ENCODE peak calls at places on chromosomes 6 and 20, in seven cellular contexts. E is transverse colon, T is uterus, O is endothelial cell of umbilical vein, H is heart left ventricle, Q is A549, Y is esophagus muscularis mucosa. X is an unnamed sample. For H3K4me1, the result is how much of the 10 kb centered on the place peaks cover.

GRCh38 chr20:60095456-60095855 is 137.2 kb downstream of the CDH26 start:
- DNase-seq in E (no peak), T (no peak), O (no peak), H (no peak), Q (no peak), Y (no peak), X (peak)

GRCh38 chr6:42898891-42899361 is 16.9 kb upstream of the PTCRA start:
- DNase-seq in E (peak), T (peak), O (peak), H (peak), Q (peak), Y (no peak), X (peak)

GRCh38 chr6:25715794-25716193 is 38.7 kb upstream of the SLC17A4 start:
- DNase-seq in E (no peak), T (no peak), O (no peak), H (no peak), Q (no peak), Y (no peak), X (no peak)

GRCh38 chr6:78810146-78810545 is 57.2 kb upstream of the IRAK1BP1 start:
- DNase-seq in E (peak), T (no peak), O (peak), H (no peak), Q (peak), Y (no peak), X (no peak)

GRCh38 chr6:25193865-25194679 is 85.1 kb upstream of the CARMIL1 start:
- DNase-seq in E (no peak), T (no peak), O (no peak), H (no peak), Q (peak), Y (no peak), X (no peak)

GRCh38 chr6:7201732-7202541 is 94.2 kb downstream of the RREB1 start:
- DNase-seq in E (peak), T (no peak), O (no peak), H (peak), Q (no peak), Y (no peak), X (no peak)

GRCh38 chr6:296151-297122 is 4.2 kb downstream of the DUSP22 start:
- DNase-seq in E (peak), T (no peak), O (peak), H (peak), Q (no peak), Y (peak), X (no peak)

GRCh38 chr20:4480104-4480503 is 241.6 kb upstream of the PRND start:
- DNase-seq in E (no peak), T (no peak), O (no peak), H (no peak), Q (no peak), Y (no peak), X (no peak)

GRCh38 chr20:63890201-63890576 is 4.7 kb upstream of the DNAJC5 start:
- DNase-seq in E (no peak), T (no peak), O (no peak), H (no peak), Q (no peak), Y (no peak), X (no peak)

GRCh38 chr6:31067881-31068737 is 44.3 kb downstream of the C6orf15 start:
- DNase-seq in E (no peak), T (no peak), O (no peak), H (no peak), Q (no peak), Y (no peak), X (no peak)

GRCh38 chr6:2803731-2804429 is 37.8 kb downstream of the SERPINB1 start:
- DNase-seq in E (no peak), T (no peak), O (no peak), H (no peak), Q (no peak), Y (peak), X (no peak)

GRCh38 chr6:41887355-41887754 is 7.8 kb downstream of the USP49 start:
- DNase-seq in E (no peak), T (no peak), O (no peak), H (no peak), Q (no peak), Y (no peak), X (no peak)

GRCh38 chr6:130070306-130070705 is 51.9 kb downstream of the L3MBTL3 start:
- DNase-seq in E (no peak), T (no peak), O (no peak), H (no peak), Q (no peak), Y (no peak), X (no peak)

GRCh38 chr6:100768816-100769351 is 112.2 kb downstream of the ASCC3 start:
- DNase-seq in E (no peak), T (no peak), O (no peak), H (no peak), Q (no peak), Y (no peak), X (no peak)

GRCh38 chr6:26489926-26490575 is 10.1 kb upstream of the BTN1A1 start:
- DNase-seq in E (no peak), T (no peak), O (no peak), H (no peak), Q (no peak), Y (no peak), X (no peak)

GRCh38 chr6:28135393-28135792 is 6.3 kb upstream of the ZKSCAN8 start:
- DNase-seq in E (no peak), T (no peak), O (no peak), H (no peak), Q (no peak), Y (no peak), X (no peak)

GRCh38 chr6:104704191-104704590 is 155.5 kb downstream of the HACE1 start:
- DNase-seq in E (no peak), T (no peak), O (peak), H (no peak), Q (no peak), Y (no peak), X (no peak)

GRCh38 chr6:45415315-45415714 is 37.6 kb upstream of the SUPT3H start:
- DNase-seq in E (no peak), T (no peak), O (no peak), H (no peak), Q (no peak), Y (no peak), X (no peak)

GRCh38 chr20:5402903-5403531 is 86.3 kb upstream of the PROKR2 start:
- DNase-seq in E (peak), T (no peak), O (peak), H (no peak), Q (peak), Y (peak), X (no peak)

GRCh38 chr20:25669826-25670422 is 26.7 kb downstream of the ZNF337 start:
- DNase-seq in E (no peak), T (no peak), O (no peak), H (no peak), Q (peak), Y (peak), X (no peak)

GRCh38 chr6:79705456-79705995 is 74.4 kb downstream of the SH3BGRL2 start:
- DNase-seq in E (no peak), T (no peak), O (peak), H (no peak), Q (no peak), Y (no peak), X (no peak)

GRCh38 chr6:43972915-43973304 is 154.3 kb downstream of the MRPL14 start:
- DNase-seq in E (peak), T (peak), O (peak), H (peak), Q (no peak), Y (no peak), X (no peak)

GRCh38 chr20:62217913-62218773 is 1.9 kb downstream of the HRH3 start:
- DNase-seq in E (no peak), T (no peak), O (no peak), H (no peak), Q (no peak), Y (no peak), X (no peak)

GRCh38 chr20:47358672-47359532 is 2.4 kb upstream of the ZMYND8 start:
- DNase-seq in E (peak), T (peak), O (peak), H (peak), Q (peak), Y (peak), X (peak)

GRCh38 chr6:85460951-85461805 is 11.3 kb downstream of the NT5E start:
- DNase-seq in E (no peak), T (peak), O (peak), H (no peak), Q (no peak), Y (no peak), X (no peak)

GRCh38 chr6:141464490-141464889 is 668.2 kb upstream of the GJE1 start:
- DNase-seq in E (no peak), T (no peak), O (no peak), H (peak), Q (peak), Y (no peak), X (no peak)

GRCh38 chr20:15862178-15862577 is 711.1 kb downstream of the KIF16B start:
- DNase-seq in E (no peak), T (no peak), O (no peak), H (no peak), Q (no peak), Y (no peak), X (no peak)

GRCh38 chr20:20031790-20032189 is 14.6 kb downstream of the NAA20 start:
- DNase-seq in E (no peak), T (no peak), O (no peak), H (no peak), Q (no peak), Y (no peak), X (no peak)

GRCh38 chr20:8542115-8542486 is 410.0 kb downstream of the PLCB1 start:
- DNase-seq in E (no peak), T (no peak), O (peak), H (no peak), Q (no peak), Y (no peak), X (no peak)

GRCh38 chr20:7859371-7859802 is 80.9 kb downstream of the HAO1 start:
- DNase-seq in E (no peak), T (no peak), O (peak), H (peak), Q (peak), Y (no peak), X (peak)

GRCh38 chr6:154814063-154814462 is 80.8 kb downstream of the SCAF8 start:
- DNase-seq in E (no peak), T (no peak), O (no peak), H (no peak), Q (no peak), Y (no peak), X (no peak)

GRCh38 chr6:150865043-150865405 is 478 bp upstream of the MTHFD1L start:
- DNase-seq in E (no peak), T (no peak), O (no peak), H (no peak), Q (no peak), Y (no peak), X (no peak)

GRCh38 chr6:90440586-90441338 is 144.1 kb upstream of the BACH2 start:
- DNase-seq in E (no peak), T (no peak), O (no peak), H (no peak), Q (no peak), Y (no peak), X (no peak)

GRCh38 chr6:15518878-15519277 is 143.9 kb downstream of the DTNBP1 start:
- DNase-seq in E (no peak), T (no peak), O (no peak), H (no peak), Q (no peak), Y (no peak), X (no peak)

GRCh38 chr6:1724124-1724523 is 114.4 kb downstream of the FOXC1 start:
- DNase-seq in E (no peak), T (no peak), O (no peak), H (no peak), Q (no peak), Y (no peak), X (no peak)

GRCh38 chr20:23909390-23909789 is 29.8 kb upstream of the CST5 start:
- DNase-seq in E (no peak), T (no peak), O (no peak), H (no peak), Q (no peak), Y (peak), X (no peak)

DNA sequence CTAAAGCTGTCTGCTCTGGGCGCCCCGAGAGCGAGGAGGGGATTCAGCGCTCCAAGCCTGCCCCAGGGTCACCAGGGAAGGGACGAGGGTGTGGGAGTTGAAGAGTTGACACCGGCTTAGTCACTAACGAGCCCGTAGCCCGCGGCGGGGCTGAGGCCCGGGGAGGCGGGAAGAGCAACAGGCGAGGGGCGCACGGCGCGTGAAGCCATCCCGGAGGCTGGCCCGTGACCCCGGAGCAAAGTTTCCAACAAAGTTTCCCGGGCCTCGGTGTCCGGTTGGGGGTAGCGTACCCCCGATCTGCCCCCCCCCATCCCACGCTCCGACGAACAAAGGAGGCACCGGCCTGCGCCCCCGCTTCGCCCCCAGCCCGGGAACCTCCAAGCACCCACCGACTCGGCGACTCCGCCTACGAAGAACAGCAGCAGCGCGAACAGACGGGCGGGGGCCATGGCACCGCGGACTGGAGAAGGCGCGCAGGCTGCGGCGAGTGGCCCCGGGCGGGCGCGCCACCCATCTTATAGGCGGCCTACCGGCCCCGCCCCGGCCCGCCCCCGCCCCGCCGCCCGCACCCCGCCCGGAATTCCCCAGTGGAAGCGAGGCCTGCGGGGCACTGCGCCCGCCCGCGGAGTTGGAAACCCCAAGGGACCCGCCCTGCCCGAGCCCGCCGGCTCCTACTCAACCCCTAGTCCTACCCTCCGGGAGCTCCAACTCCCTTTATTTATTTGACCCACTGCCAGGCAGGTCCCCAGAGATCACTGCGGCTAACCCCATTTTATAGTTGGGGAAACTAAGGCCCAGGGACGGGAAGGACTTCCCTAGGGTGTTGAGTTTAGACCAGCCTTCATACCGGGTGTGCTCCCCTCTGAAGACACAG is at the start of gene SDC4:
- DNase-seq in E (peak), T (peak), O (peak), H (peak), Q (peak), Y (no peak), X (peak)
- H3K27ac ChIP-seq in E (peak), T (peak), O (peak), H (peak), Q (peak), Y (peak), X (peak)

GRCh38 chr6:4134841-4135664 is at the start of gene ECI2:
- DNase-seq in E (peak), T (no peak), O (peak), H (peak), Q (peak), Y (no peak), X (peak)

GRCh38 chr6:4136354-4136831 is 1.0 kb upstream of the ECI2 start:
- DNase-seq in E (no peak), T (no peak), O (no peak), H (no peak), Q (no peak), Y (no peak), X (no peak)

GRCh38 chr6:4139272-4139671 is 3.9 kb upstream of the ECI2 start:
- DNase-seq in E (no peak), T (no peak), O (no peak), H (no peak), Q (no peak), Y (no peak), X (no peak)

GRCh38 chr6:4133941-4134838 is 1.2 kb downstream of the ECI2 start:
- DNase-seq in E (peak), T (no peak), O (peak), H (no peak), Q (no peak), Y (no peak), X (peak)

GRCh38 chr6:4135665-4136353 is 434 bp upstream of the ECI2 start:
- DNase-seq in E (peak), T (peak), O (peak), H (peak), Q (peak), Y (peak), X (peak)
- TF ChIP-seq POLR2A in E (peak), T (peak), O (peak), H (no peak), Q (peak), Y (no peak), X (peak)

GRCh38 chr6:17423018-17423417 is 29.6 kb downstream of the CAP2 start:
- DNase-seq in E (no peak), T (no peak), O (no peak), H (no peak), Q (no peak), Y (peak), X (no peak)
- H3K4me1 ChIP-seq in E (under half), T (under half), O (under half), H (under half), Q (under half), Y (under half), X (under half)

DNA sequence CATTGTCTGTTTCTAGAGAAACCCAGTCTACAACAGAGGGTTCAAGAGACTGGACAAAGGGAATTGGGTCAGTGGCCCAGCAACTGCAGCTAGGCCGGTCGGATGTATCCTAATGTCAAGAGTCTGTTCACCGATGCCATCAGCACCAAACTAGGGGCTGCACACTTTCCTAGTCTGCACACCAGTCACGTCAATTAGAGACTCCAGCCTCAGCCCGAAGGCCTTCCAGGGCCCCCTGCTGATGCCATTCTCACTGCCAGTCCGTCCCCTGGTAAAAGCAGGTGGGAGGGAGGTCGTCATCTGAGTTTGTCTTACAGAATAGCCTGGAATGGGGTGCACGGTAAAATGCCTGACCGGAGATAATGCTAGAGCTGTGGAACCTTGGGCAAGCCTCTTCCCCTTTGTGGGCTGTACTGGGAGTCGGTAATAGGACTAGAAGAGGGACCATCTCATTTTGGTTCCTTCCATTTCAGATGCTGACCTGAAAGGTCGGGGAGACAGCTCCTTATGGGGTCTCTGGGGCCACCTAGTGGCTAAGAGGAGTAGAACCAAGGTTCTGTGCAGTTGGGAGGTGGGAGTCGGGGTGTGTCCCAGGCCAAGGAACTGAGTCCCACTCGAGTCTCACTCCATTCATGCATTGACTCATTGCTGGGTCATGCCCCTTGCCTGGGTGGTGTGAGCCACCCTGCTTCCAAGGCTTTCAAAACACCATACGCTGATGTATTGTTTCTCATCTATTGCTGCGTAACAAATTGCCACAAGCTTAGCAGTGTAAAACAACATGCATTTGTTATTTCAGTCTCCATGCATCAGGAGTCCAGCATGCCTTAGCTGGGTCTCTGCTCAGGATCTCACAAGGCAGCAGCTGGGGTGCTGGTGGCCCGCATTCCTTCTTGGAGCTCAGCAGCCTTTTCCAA is 5.1 kb downstream of the SOX12 start:
- DNase-seq in E (no peak), T (peak), O (peak), H (peak), Q (peak), Y (no peak), X (no peak)
- H3K27ac ChIP-seq in E (peak), T (no peak), O (no peak), H (peak), Q (no peak), Y (peak), X (no peak)

GRCh38 chr6:170438402-170438753 is 114.7 kb downstream of the PSMB1 start:
- DNase-seq in E (peak), T (peak), O (peak), H (peak), Q (peak), Y (peak), X (peak)
- TF ChIP-seq POLR2A in E (no peak), T (no peak), O (no peak), H (no peak), Q (no peak), Y (no peak), X (no peak)

GRCh38 chr20:37353285-37353849 is 7.4 kb downstream of the SRC start:
- DNase-seq in E (no peak), T (no peak), O (no peak), H (no peak), Q (no peak), Y (no peak), X (no peak)

GRCh38 chr20:37355252-37356180 is 9.6 kb downstream of the SRC start:
- DNase-seq in E (no peak), T (no peak), O (no peak), H (no peak), Q (no peak), Y (no peak), X (no peak)

GRCh38 chr20:37356387-37356786 is 10.4 kb downstream of the SRC start:
- DNase-seq in E (peak), T (peak), O (no peak), H (peak), Q (peak), Y (no peak), X (peak)

GRCh38 chr20:37352611-37352980 is 6.7 kb downstream of the SRC start:
- DNase-seq in E (no peak), T (no peak), O (no peak), H (no peak), Q (no peak), Y (no peak), X (no peak)

GRCh38 chr20:37354210-37355195 is 8.6 kb downstream of the SRC start:
- DNase-seq in E (peak), T (no peak), O (no peak), H (no peak), Q (no peak), Y (no peak), X (no peak)
- H3K4me1 ChIP-seq in E (under half), T (under half), O (under half), H (under half), Q (half or more), Y (half or more), X (under half)

X was measured in tibial nerve.